ENCODE peak calls at places on chromosomes 2 and 18, in six cellular contexts. One of them, this sample, is unnamed.

GRCh38 chr2:86105969-86106945 is at the start of gene PTCD3:
- DNase-seq in thyroid gland: peak
- DNase-seq in tibial nerve: peak
- DNase-seq in CD8-positive, alpha-beta T cell: peak
- DNase-seq in astrocyte of the cerebellum: peak
- DNase-seq in WERI-Rb-1: peak
- DNase-seq in this sample: peak

GRCh38 chr18:49368876-49369440 is 91.5 kb downstream of the DYM start:
- DNase-seq in astrocyte of the cerebellum: peak
- DNase-seq in tibial nerve: no peak
- DNase-seq in CD8-positive, alpha-beta T cell: no peak
- DNase-seq in thyroid gland: peak
- DNase-seq in WERI-Rb-1: no peak
- DNase-seq in this sample: no peak

GRCh38 chr2:108621087-108621559 is 86.9 kb downstream of the LIMS1 start:
- DNase-seq in tibial nerve: no peak
- DNase-seq in thyroid gland: peak
- DNase-seq in WERI-Rb-1: peak
- DNase-seq in astrocyte of the cerebellum: no peak
- DNase-seq in CD8-positive, alpha-beta T cell: peak
- DNase-seq in this sample: no peak

GRCh38 chr2:186592137-186592875 is 2.5 kb downstream of the ITGAV start:
- DNase-seq in CD8-positive, alpha-beta T cell: no peak
- DNase-seq in WERI-Rb-1: no peak
- DNase-seq in astrocyte of the cerebellum: no peak
- DNase-seq in tibial nerve: no peak
- DNase-seq in thyroid gland: no peak
- DNase-seq in this sample: peak

GRCh38 chr2:220744861-220745260 is 827.2 kb downstream of the EPHA4 start:
- DNase-seq in tibial nerve: no peak
- DNase-seq in astrocyte of the cerebellum: no peak
- DNase-seq in CD8-positive, alpha-beta T cell: no peak
- DNase-seq in WERI-Rb-1: no peak
- DNase-seq in thyroid gland: no peak
- DNase-seq in this sample: no peak

GRCh38 chr2:163775304-163775703 is 39.5 kb upstream of the FIGN start:
- DNase-seq in tibial nerve: no peak
- DNase-seq in WERI-Rb-1: no peak
- DNase-seq in CD8-positive, alpha-beta T cell: no peak
- DNase-seq in astrocyte of the cerebellum: no peak
- DNase-seq in thyroid gland: no peak
- DNase-seq in this sample: peak

GRCh38 chr18:832085-832681 is 20.1 kb upstream of the YES1 start:
- DNase-seq in WERI-Rb-1: peak
- DNase-seq in thyroid gland: peak
- DNase-seq in CD8-positive, alpha-beta T cell: no peak
- DNase-seq in tibial nerve: no peak
- DNase-seq in astrocyte of the cerebellum: no peak
- DNase-seq in this sample: no peak

GRCh38 chr2:9556121-9556869 is 665 bp upstream of the ADAM17 start:
- DNase-seq in astrocyte of the cerebellum: no peak
- DNase-seq in thyroid gland: no peak
- DNase-seq in WERI-Rb-1: no peak
- DNase-seq in tibial nerve: no peak
- DNase-seq in CD8-positive, alpha-beta T cell: peak
- DNase-seq in this sample: peak

GRCh38 chr2:179751184-179751809 is 110.1 kb downstream of the ZNF385B start:
- DNase-seq in tibial nerve: no peak
- DNase-seq in astrocyte of the cerebellum: no peak
- DNase-seq in CD8-positive, alpha-beta T cell: no peak
- DNase-seq in thyroid gland: no peak
- DNase-seq in WERI-Rb-1: no peak
- DNase-seq in this sample: peak

GRCh38 chr18:38972571-38972970 is 1407.0 kb upstream of the CELF4 start:
- DNase-seq in tibial nerve: no peak
- DNase-seq in astrocyte of the cerebellum: no peak
- DNase-seq in CD8-positive, alpha-beta T cell: no peak
- DNase-seq in WERI-Rb-1: no peak
- DNase-seq in thyroid gland: no peak
- DNase-seq in this sample: no peak

GRCh38 chr2:130915149-130915548 is 78.4 kb downstream of the ARHGEF4 start:
- DNase-seq in thyroid gland: no peak
- DNase-seq in CD8-positive, alpha-beta T cell: no peak
- DNase-seq in WERI-Rb-1: no peak
- DNase-seq in astrocyte of the cerebellum: no peak
- DNase-seq in tibial nerve: no peak
- DNase-seq in this sample: no peak

GRCh38 chr2:98029718-98030222 is 34.0 kb upstream of the TMEM131 start:
- DNase-seq in tibial nerve: no peak
- DNase-seq in thyroid gland: no peak
- DNase-seq in astrocyte of the cerebellum: no peak
- DNase-seq in WERI-Rb-1: no peak
- DNase-seq in CD8-positive, alpha-beta T cell: no peak
- DNase-seq in this sample: no peak

GRCh38 chr2:16268301-16269000 is 328.1 kb downstream of the MYCN start:
- DNase-seq in astrocyte of the cerebellum: no peak
- DNase-seq in tibial nerve: no peak
- DNase-seq in CD8-positive, alpha-beta T cell: no peak
- DNase-seq in WERI-Rb-1: no peak
- DNase-seq in thyroid gland: no peak
- DNase-seq in this sample: no peak

GRCh38 chr2:170929686-170930050 is 615 bp downstream of the GORASP2 start:
- DNase-seq in thyroid gland: peak
- DNase-seq in CD8-positive, alpha-beta T cell: peak
- DNase-seq in WERI-Rb-1: peak
- DNase-seq in tibial nerve: peak
- DNase-seq in astrocyte of the cerebellum: no peak
- DNase-seq in this sample: peak

GRCh38 chr2:176997074-176997791 is 215.4 kb upstream of the HNRNPA3 start:
- DNase-seq in tibial nerve: no peak
- DNase-seq in thyroid gland: no peak
- DNase-seq in WERI-Rb-1: no peak
- DNase-seq in CD8-positive, alpha-beta T cell: no peak
- DNase-seq in astrocyte of the cerebellum: peak
- DNase-seq in this sample: peak

GRCh38 chr18:26480897-26481795 is 67.2 kb downstream of the KCTD1 start:
- DNase-seq in CD8-positive, alpha-beta T cell: no peak
- DNase-seq in tibial nerve: no peak
- DNase-seq in WERI-Rb-1: no peak
- DNase-seq in thyroid gland: peak
- DNase-seq in astrocyte of the cerebellum: peak
- DNase-seq in this sample: peak

GRCh38 chr2:17857016-17857415 is 21.5 kb upstream of the KCNS3 start:
- DNase-seq in astrocyte of the cerebellum: no peak
- DNase-seq in CD8-positive, alpha-beta T cell: no peak
- DNase-seq in WERI-Rb-1: no peak
- DNase-seq in tibial nerve: no peak
- DNase-seq in thyroid gland: no peak
- DNase-seq in this sample: peak

GRCh38 chr18:44654555-44654954 is 26.1 kb upstream of the SETBP1 start:
- DNase-seq in tibial nerve: no peak
- DNase-seq in astrocyte of the cerebellum: peak
- DNase-seq in WERI-Rb-1: no peak
- DNase-seq in CD8-positive, alpha-beta T cell: no peak
- DNase-seq in thyroid gland: no peak
- DNase-seq in this sample: peak

GRCh38 chr18:40904295-40904694 is 1050.7 kb upstream of the PIK3C3 start:
- DNase-seq in WERI-Rb-1: no peak
- DNase-seq in tibial nerve: no peak
- DNase-seq in CD8-positive, alpha-beta T cell: no peak
- DNase-seq in astrocyte of the cerebellum: peak
- DNase-seq in thyroid gland: no peak
- DNase-seq in this sample: no peak

DNA sequence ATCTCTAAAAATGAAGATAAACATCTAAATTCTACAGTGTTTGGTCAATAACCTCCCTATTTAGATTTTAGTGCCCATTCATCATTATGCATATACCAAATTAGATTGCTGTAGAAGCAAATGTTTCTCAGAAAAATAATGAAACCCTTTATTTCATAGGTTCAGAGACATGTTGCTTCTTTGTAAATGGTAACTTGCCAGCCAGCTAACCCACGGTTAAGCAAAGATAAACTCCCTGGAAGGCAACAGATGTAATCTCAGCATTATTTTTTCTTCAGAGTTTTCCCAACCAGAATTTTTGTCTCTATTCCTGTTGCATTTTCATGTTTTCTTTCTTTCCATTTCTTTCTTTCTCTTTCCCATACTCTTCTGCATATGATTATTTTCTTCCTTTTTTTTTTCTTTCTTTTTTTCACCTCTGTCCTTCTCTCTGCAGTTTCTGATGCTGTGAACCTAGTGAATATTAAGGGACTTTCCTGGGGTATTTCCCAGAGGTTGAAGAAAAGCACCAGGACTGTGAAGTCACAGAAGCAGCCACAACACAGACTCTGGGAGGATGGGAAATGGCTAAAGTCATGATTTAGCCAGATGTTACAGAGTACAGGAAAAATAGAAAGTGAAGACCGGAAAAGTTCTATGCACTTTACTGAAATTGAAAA is 50.0 kb upstream of the DSG1 start:
- DNase-seq in thyroid gland: no peak
- DNase-seq in CD8-positive, alpha-beta T cell: no peak
- DNase-seq in tibial nerve: no peak
- DNase-seq in WERI-Rb-1: no peak
- DNase-seq in astrocyte of the cerebellum: no peak
- DNase-seq in this sample: no peak
- H3K4me3 ChIP-seq in thyroid gland: no peak
- H3K4me3 ChIP-seq in CD8-positive, alpha-beta T cell: no peak
- H3K4me3 ChIP-seq in tibial nerve: no peak
- H3K4me3 ChIP-seq in WERI-Rb-1: no peak
- H3K4me3 ChIP-seq in astrocyte of the cerebellum: no peak
- H3K4me3 ChIP-seq in this sample: no peak

GRCh38 chr18:58657494-58657893 is 13.8 kb upstream of the MALT1 start:
- DNase-seq in CD8-positive, alpha-beta T cell: no peak
- DNase-seq in astrocyte of the cerebellum: no peak
- DNase-seq in thyroid gland: no peak
- DNase-seq in WERI-Rb-1: no peak
- DNase-seq in tibial nerve: no peak
- DNase-seq in this sample: no peak

GRCh38 chr18:58660915-58661314 is 10.3 kb upstream of the MALT1 start:
- DNase-seq in astrocyte of the cerebellum: no peak
- DNase-seq in CD8-positive, alpha-beta T cell: no peak
- DNase-seq in tibial nerve: no peak
- DNase-seq in WERI-Rb-1: no peak
- DNase-seq in thyroid gland: no peak
- DNase-seq in this sample: no peak

GRCh38 chr18:58662118-58662517 is 9.1 kb upstream of the MALT1 start:
- DNase-seq in thyroid gland: no peak
- DNase-seq in CD8-positive, alpha-beta T cell: no peak
- DNase-seq in WERI-Rb-1: no peak
- DNase-seq in astrocyte of the cerebellum: no peak
- DNase-seq in tibial nerve: no peak
- DNase-seq in this sample: no peak

GRCh38 chr18:58659691-58660090 is 11.6 kb upstream of the MALT1 start:
- DNase-seq in astrocyte of the cerebellum: no peak
- DNase-seq in CD8-positive, alpha-beta T cell: no peak
- DNase-seq in WERI-Rb-1: no peak
- DNase-seq in thyroid gland: no peak
- DNase-seq in tibial nerve: no peak
- DNase-seq in this sample: no peak

DNA sequence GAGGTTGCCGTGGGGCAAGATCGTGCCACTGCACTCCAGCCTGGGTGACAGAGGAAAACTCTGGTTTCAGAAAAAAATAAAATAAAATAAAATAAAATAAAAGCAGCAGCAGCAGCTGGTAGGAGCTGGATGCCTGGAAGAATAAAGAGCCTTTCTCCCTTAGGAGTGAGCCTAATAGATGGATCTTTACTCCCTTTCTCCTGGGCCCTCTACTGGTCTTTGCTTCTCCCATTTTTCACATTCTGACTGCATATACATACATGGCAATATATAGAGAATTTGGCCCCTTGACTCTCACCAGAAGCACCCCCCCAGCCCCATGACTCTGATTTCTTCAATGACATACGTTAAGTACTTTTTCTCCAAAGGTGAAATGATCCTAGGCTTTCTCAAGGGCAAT is 9.8 kb upstream of the MALT1 start:
- DNase-seq in WERI-Rb-1: no peak
- DNase-seq in tibial nerve: no peak
- DNase-seq in thyroid gland: no peak
- DNase-seq in astrocyte of the cerebellum: no peak
- DNase-seq in CD8-positive, alpha-beta T cell: no peak
- DNase-seq in this sample: no peak
- TF ChIP-seq CTCF in WERI-Rb-1: peak
- TF ChIP-seq CTCF in tibial nerve: no peak
- TF ChIP-seq CTCF in thyroid gland: no peak
- TF ChIP-seq CTCF in astrocyte of the cerebellum: peak
- TF ChIP-seq CTCF in CD8-positive, alpha-beta T cell: no peak
- TF ChIP-seq CTCF in this sample: peak

DNA sequence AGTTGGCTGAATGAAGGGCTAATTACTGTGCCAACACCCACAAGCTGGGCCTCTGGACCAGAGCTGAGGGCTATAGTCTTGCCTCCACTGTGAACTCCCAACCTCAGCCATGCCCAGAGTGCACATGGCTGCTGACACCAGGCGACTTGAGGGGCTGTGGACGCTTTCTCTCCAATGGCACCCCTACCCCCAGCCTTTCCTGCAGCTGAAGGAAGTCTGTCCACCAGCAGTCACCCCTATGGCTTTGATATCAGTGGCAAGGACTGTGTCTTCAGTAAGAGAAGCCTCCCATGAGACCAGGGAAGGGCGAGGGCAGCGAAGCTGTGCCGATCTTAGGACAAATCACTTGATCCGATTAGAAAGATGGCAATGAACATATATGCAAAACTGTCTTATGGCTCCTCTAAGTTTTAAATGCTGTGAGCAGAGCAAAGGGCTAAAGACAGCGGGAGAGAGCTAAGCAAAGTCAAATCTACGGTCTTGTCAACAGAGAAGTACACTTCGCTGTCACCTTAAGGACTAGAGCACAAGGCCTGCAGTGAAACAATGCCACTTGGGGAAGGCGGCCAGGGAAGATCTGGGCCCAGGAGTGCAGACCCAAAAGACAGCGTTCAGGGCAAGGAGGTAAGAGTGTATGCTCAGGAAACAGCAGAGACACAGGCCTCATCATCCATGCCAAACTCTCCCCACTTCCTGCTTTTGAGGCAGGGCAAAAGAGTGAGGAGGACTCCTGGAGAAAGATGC is 1.6 kb downstream of the TEX261 start:
- DNase-seq in astrocyte of the cerebellum: no peak
- DNase-seq in thyroid gland: no peak
- DNase-seq in tibial nerve: no peak
- DNase-seq in WERI-Rb-1: no peak
- DNase-seq in CD8-positive, alpha-beta T cell: no peak
- DNase-seq in this sample: no peak
- H3K4me3 ChIP-seq in astrocyte of the cerebellum: peak
- H3K4me3 ChIP-seq in thyroid gland: no peak
- H3K4me3 ChIP-seq in tibial nerve: peak
- H3K4me3 ChIP-seq in WERI-Rb-1: peak
- H3K4me3 ChIP-seq in CD8-positive, alpha-beta T cell: no peak
- H3K4me3 ChIP-seq in this sample: peak

DNA sequence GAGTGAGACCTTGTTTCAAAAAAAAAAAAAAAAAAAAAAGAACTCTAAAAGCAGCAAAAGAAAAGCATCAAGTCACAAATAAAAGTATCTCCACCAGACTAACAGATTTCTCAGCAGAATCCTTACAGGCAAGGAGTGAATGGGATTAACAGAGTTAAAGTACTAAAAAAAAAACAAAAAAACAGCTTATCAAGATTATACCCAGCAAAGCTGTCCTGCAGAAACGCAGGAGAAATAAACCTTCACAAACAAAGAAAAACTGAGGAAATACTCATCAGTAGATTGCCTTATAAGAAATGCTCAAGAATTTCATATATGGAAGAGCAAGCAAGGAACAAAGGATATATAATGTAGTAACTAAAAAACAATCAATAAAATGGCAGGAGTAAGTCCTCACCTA is 35.6 kb downstream of the USP34 start:
- DNase-seq in astrocyte of the cerebellum: no peak
- DNase-seq in tibial nerve: no peak
- DNase-seq in WERI-Rb-1: no peak
- DNase-seq in thyroid gland: no peak
- DNase-seq in CD8-positive, alpha-beta T cell: no peak
- DNase-seq in this sample: no peak
- TF ChIP-seq CTCF in astrocyte of the cerebellum: no peak
- TF ChIP-seq CTCF in tibial nerve: no peak
- TF ChIP-seq CTCF in WERI-Rb-1: no peak
- TF ChIP-seq CTCF in thyroid gland: no peak
- TF ChIP-seq CTCF in CD8-positive, alpha-beta T cell: no peak
- TF ChIP-seq CTCF in this sample: no peak